ENCODE peak calls at places on chromosomes 12 and 14, in nine cellular contexts. P is AG20443, E is T-helper 2 cell, Y is NAMALWA, Q is endothelial cell, U is psoas muscle, X is nephron progenitor cell, M is tibial artery, J is iPS DF 6.9. W is an unnamed sample.

GRCh38 chr12:58148405-58148804 is 207.0 kb downstream of the ATP23 start:
- DNase-seq in E (no peak), M (no peak), Q (peak), Y (peak), X (no peak), J (no peak), U (no peak), P (peak), W (no peak)

GRCh38 chr14:55451398-55451797 is 11.0 kb upstream of the TBPL2 start:
- DNase-seq in U (no peak), Y (no peak), E (no peak), X (no peak), J (no peak), Q (no peak), P (no peak), M (no peak), W (no peak)

GRCh38 chr12:26750531-26751171 is 82.3 kb downstream of the ITPR2 start:
- DNase-seq in Q (no peak), Y (no peak), P (no peak), U (no peak), J (no peak), X (no peak), M (no peak), E (no peak), W (no peak)

GRCh38 chr12:65602579-65603295 is 221.5 kb upstream of the HMGA2 start:
- DNase-seq in J (peak), Q (peak), M (peak), U (peak), Y (peak), X (peak), P (peak), E (no peak), W (no peak)

GRCh38 chr12:122982963-122983788 is 2.7 kb downstream of the ARL6IP4 start:
- DNase-seq in Y (no peak), X (peak), J (no peak), M (peak), Q (no peak), E (no peak), P (no peak), U (no peak), W (no peak)

GRCh38 chr12:131117438-131118245 is 163.9 kb downstream of the ADGRD1 start:
- DNase-seq in E (no peak), Q (no peak), U (no peak), M (peak), X (no peak), P (no peak), J (no peak), Y (no peak), W (no peak)

GRCh38 chr12:1318327-1319031 is 275.9 kb downstream of the FBXL14 start:
- DNase-seq in E (no peak), P (peak), Y (peak), J (peak), M (no peak), Q (no peak), X (peak), U (no peak), W (no peak)

GRCh38 chr12:80472912-80473500 is 29.0 kb downstream of the PTPRQ start:
- DNase-seq in J (no peak), X (peak), Q (no peak), U (no peak), P (peak), M (no peak), Y (peak), E (no peak), W (peak)

GRCh38 chr14:34496679-34497513 is 34.9 kb upstream of the SPTSSA start:
- DNase-seq in J (peak), Q (peak), P (peak), X (peak), M (peak), E (no peak), U (peak), Y (no peak), W (no peak)

GRCh38 chr12:14959126-14959440 is 2.3 kb downstream of the ARHGDIB start:
- DNase-seq in M (no peak), Y (no peak), X (no peak), Q (no peak), U (no peak), J (no peak), P (no peak), E (no peak), W (no peak)

GRCh38 chr14:65095633-65096205 is 6.6 kb downstream of the MAX start:
- DNase-seq in U (peak), E (no peak), Q (no peak), M (peak), J (no peak), P (peak), X (no peak), Y (no peak), W (no peak)

GRCh38 chr14:55131782-55132181 is 2.7 kb downstream of the LGALS3 start:
- DNase-seq in M (no peak), P (peak), X (no peak), J (no peak), E (no peak), Q (no peak), Y (no peak), U (no peak), W (no peak)

GRCh38 chr12:20194171-20194570 is 174.2 kb upstream of the PDE3A start:
- DNase-seq in E (no peak), M (no peak), Y (no peak), X (peak), U (no peak), P (peak), J (peak), Q (peak), W (no peak)

GRCh38 chr12:73632661-73633060 is 905.0 kb upstream of the ATXN7L3B start:
- DNase-seq in Y (no peak), E (no peak), U (no peak), Q (no peak), J (no peak), P (no peak), X (no peak), M (no peak), W (no peak)

GRCh38 chr14:38201137-38201828 is 6.4 kb upstream of the SSTR1 start:
- DNase-seq in J (no peak), M (no peak), Q (no peak), X (no peak), Y (no peak), P (no peak), U (no peak), E (no peak), W (no peak)

GRCh38 chr12:108832730-108833354 is 24.5 kb downstream of the SSH1 start:
- DNase-seq in P (peak), X (no peak), U (no peak), M (no peak), Q (no peak), Y (no peak), E (no peak), J (no peak), W (no peak)

GRCh38 chr12:124390442-124391116 is 95.7 kb downstream of the RFLNA start:
- DNase-seq in J (no peak), X (no peak), E (no peak), Y (peak), M (peak), P (peak), Q (no peak), U (peak), W (no peak)

GRCh38 chr12:20382117-20382516 is 13.8 kb downstream of the PDE3A start:
- DNase-seq in M (no peak), P (no peak), U (no peak), X (no peak), J (no peak), E (no peak), Y (no peak), Q (no peak), W (no peak)

GRCh38 chr14:100815478-100816285 is 10.2 kb upstream of the MEG3 start:
- DNase-seq in J (no peak), Y (no peak), P (peak), E (no peak), M (no peak), X (no peak), Q (no peak), U (no peak), W (no peak)

GRCh38 chr12:49872781-49873181 is 29.9 kb upstream of the BCDIN3D start:
- DNase-seq in U (no peak), J (no peak), X (no peak), E (no peak), Y (no peak), Q (no peak), M (no peak), P (no peak), W (no peak)

GRCh38 chr12:94649349-94650142 is 811 bp downstream of the TMCC3 start:
- DNase-seq in M (peak), E (no peak), X (peak), J (no peak), Y (no peak), P (peak), Q (peak), U (peak), W (no peak)

GRCh38 chr14:42715316-42715715 is 1108.6 kb downstream of the LRFN5 start:
- DNase-seq in J (no peak), Y (no peak), Q (no peak), P (no peak), M (no peak), E (no peak), U (no peak), X (no peak), W (no peak)

GRCh38 chr12:50655374-50655921 is 108.5 kb upstream of the ATF1 start:
- DNase-seq in X (no peak), M (no peak), E (no peak), Y (no peak), J (no peak), Q (no peak), P (no peak), U (no peak), W (no peak)

GRCh38 chr12:67515679-67516363 is 132.7 kb upstream of the DYRK2 start:
- DNase-seq in X (no peak), P (no peak), M (no peak), U (no peak), E (no peak), J (no peak), Q (no peak), Y (peak), W (peak)

GRCh38 chr12:29599397-29599796 is 101.9 kb upstream of the OVCH1 start:
- DNase-seq in X (no peak), Y (no peak), U (peak), M (no peak), J (no peak), E (no peak), Q (no peak), P (peak), W (no peak)

GRCh38 chr14:35944847-35945246 is 118.7 kb downstream of the BRMS1L start:
- DNase-seq in E (no peak), U (no peak), Y (peak), X (peak), M (no peak), J (peak), Q (peak), P (no peak), W (no peak)

GRCh38 chr12:27305673-27306504 is 26.7 kb upstream of the BMAL2 start:
- DNase-seq in P (peak), U (no peak), M (no peak), E (no peak), X (no peak), J (no peak), Q (no peak), Y (peak), W (no peak)

GRCh38 chr12:21656931-21657335 is 709 bp downstream of the LDHB start:
- DNase-seq in E (no peak), X (peak), Q (peak), U (no peak), J (no peak), P (peak), M (peak), Y (peak), W (no peak)

GRCh38 chr12:57446292-57446960 is 8.7 kb upstream of the INHBE start:
- DNase-seq in M (no peak), X (no peak), P (no peak), E (no peak), Q (no peak), U (no peak), J (no peak), Y (no peak), W (no peak)

GRCh38 chr12:66288121-66288520 is 14.2 kb upstream of the HELB start:
- DNase-seq in E (no peak), J (no peak), P (no peak), M (no peak), Y (no peak), X (no peak), U (no peak), Q (no peak), W (no peak)

GRCh38 chr12:37672655-37673260 is 643.8 kb upstream of the ALG10B start:
- DNase-seq in X (no peak), Y (peak), J (no peak), P (no peak), E (no peak), M (no peak), U (no peak), Q (no peak), W (no peak)

GRCh38 chr14:91185721-91186120 is 58.8 kb downstream of the GPR68 start:
- DNase-seq in J (no peak), X (no peak), Q (no peak), E (no peak), U (no peak), Y (no peak), P (peak), M (no peak), W (no peak)